ENCODE peak calls at places on chromosomes 5 and 9, in four cellular contexts. M is fibroblast of pulmonary artery, L is H9, V is sigmoid colon. U is an unnamed sample.

GRCh38 chr9:114000063-114000454 is 78.0 kb downstream of the AMBP start:
- DNase-seq in M (no peak), V (peak; percentile 40), L (peak; percentile 9), U (no peak)

GRCh38 chr9:18235181-18235908 is 238.6 kb upstream of the ADAMTSL1 start:
- DNase-seq in L (no peak), M (no peak), V (no peak), U (no peak)

GRCh38 chr5:123125953-123126352 is 36.9 kb downstream of the PRDM6 start:
- DNase-seq in V (no peak), M (peak; percentile 63), L (no peak), U (peak; percentile 77)

GRCh38 chr9:132973713-132974112 is 4.8 kb upstream of the GFI1B start:
- DNase-seq in M (peak; percentile 21), L (no peak), V (no peak), U (peak; percentile 11)

GRCh38 chr9:132878695-132879064 is at the start of gene SPACA9:
- DNase-seq in M (peak; percentile 55), V (peak; percentile 89), L (peak; percentile 76), U (peak; percentile 19)

GRCh38 chr5:124972703-124973102 is 226.3 kb upstream of the ZNF608 start:
- DNase-seq in M (no peak), L (peak; percentile 46), V (no peak), U (no peak)

GRCh38 chr5:10844016-10844415 is 83.0 kb upstream of the DAP start:
- DNase-seq in L (no peak), M (no peak), V (no peak), U (no peak)

GRCh38 chr9:32644698-32645097 is 9.2 kb upstream of the TAF1L start:
- DNase-seq in L (no peak), M (peak; percentile 98), V (no peak), U (peak; percentile 98)

GRCh38 chr9:37297592-37297991 is 124.9 kb upstream of the GRHPR start:
- DNase-seq in L (no peak), M (no peak), V (no peak), U (no peak)

GRCh38 chr5:60228676-60229075 is 335.1 kb upstream of the PDE4D start:
- DNase-seq in L (no peak), M (no peak), V (no peak), U (no peak)

GRCh38 chr9:125942111-125942510 is 194.9 kb downstream of the PBX3 start:
- DNase-seq in M (no peak), V (no peak), L (no peak), U (no peak)

GRCh38 chr9:115847245-115847644 is 306.3 kb upstream of the PAPPA start:
- DNase-seq in M (peak; percentile 52), V (no peak), L (no peak), U (peak; percentile 53)

GRCh38 chr5:98368141-98368540 is 405.3 kb upstream of the RGMB start:
- DNase-seq in V (no peak), L (no peak), M (peak; percentile 4), U (no peak)

GRCh38 chr9:11735391-11735790 is 957.8 kb upstream of the TYRP1 start:
- DNase-seq in V (no peak), L (no peak), M (no peak), U (peak; percentile 3)

GRCh38 chr5:156479864-156480263 is 152.9 kb downstream of the SGCD start:
- DNase-seq in V (no peak), L (no peak), M (peak; percentile 64), U (peak; percentile 85)

GRCh38 chr5:141420855-141421488 is at the start of gene PCDHGA11:
- DNase-seq in V (no peak), M (peak; percentile 82), L (peak; percentile 74), U (peak; percentile 33)

GRCh38 chr5:98334946-98335345 is 438.5 kb upstream of the RGMB start:
- DNase-seq in L (no peak), V (no peak), M (no peak), U (no peak)

GRCh38 chr5:91072891-91073290 is 310.2 kb downstream of the ARRDC3 start:
- DNase-seq in V (no peak), M (peak; percentile 54), L (no peak), U (no peak)

GRCh38 chr9:18594837-18595236 is 120.9 kb downstream of the ADAMTSL1 start:
- DNase-seq in L (no peak), V (no peak), M (no peak), U (no peak)

GRCh38 chr9:129665008-129665771 is at the start of gene PRRX2:
- DNase-seq in V (no peak), M (no peak), L (no peak), U (no peak)

GRCh38 chr9:21684831-21685362 is 117.5 kb upstream of the MTAP start:
- DNase-seq in M (peak; percentile 79), L (no peak), V (no peak), U (peak; percentile 92)

GRCh38 chr5:120734033-120734432 is 269.9 kb downstream of the PRR16 start:
- DNase-seq in L (peak; percentile 65), M (no peak), V (no peak), U (no peak)

GRCh38 chr9:125591245-125591644 is 115.8 kb downstream of the MAPKAP1 start:
- DNase-seq in L (no peak), M (no peak), V (no peak), U (no peak)

GRCh38 chr5:178525906-178526732 is 64.1 kb downstream of the COL23A1 start:
- DNase-seq in M (no peak), L (no peak), V (peak; percentile 43), U (no peak)

GRCh38 chr5:103894882-103895281 is 332.3 kb upstream of the NUDT12 start:
- DNase-seq in L (no peak), M (no peak), V (no peak), U (no peak)

GRCh38 chr9:133715866-133716563 is 22.1 kb downstream of the SARDH start:
- DNase-seq in L (peak; percentile 55), M (peak; percentile 54), V (peak; percentile 61), U (no peak)

GRCh38 chr9:91392435-91392834 is 30.7 kb upstream of the AUH start:
- DNase-seq in M (no peak), L (no peak), V (no peak), U (no peak)

GRCh38 chr9:72362118-72362531 is 2.9 kb downstream of the ZFAND5 start:
- DNase-seq in M (no peak), V (no peak), L (no peak), U (peak; percentile 39)

GRCh38 chr5:59756373-59757035 is 137.0 kb downstream of the PDE4D start:
- DNase-seq in V (no peak), L (no peak), M (no peak), U (no peak)

GRCh38 chr9:97848582-97849237 is 4.3 kb upstream of the FOXE1 start:
- DNase-seq in L (peak; percentile 46), M (no peak), V (no peak), U (no peak)

GRCh38 chr9:79630521-79631403 is 59.0 kb downstream of the TLE4 start:
- DNase-seq in V (no peak), M (no peak), L (no peak), U (no peak)

GRCh38 chr5:75620184-75620959 is 9.1 kb downstream of the ANKDD1B start:
- DNase-seq in L (no peak), M (no peak), V (no peak), U (no peak)

GRCh38 chr5:102858808-102859207 is 103.7 kb downstream of the PAM start:
- DNase-seq in L (no peak), M (peak; percentile 48), V (no peak), U (peak; percentile 12)

GRCh38 chr5:151678146-151678545 is 8.6 kb downstream of the SPARC start:
- DNase-seq in V (peak; percentile 65), L (no peak), M (no peak), U (no peak)

GRCh38 chr9:128705051-128705965 is 3.0 kb downstream of the PKN3 start:
- DNase-seq in V (peak; percentile 50), L (peak; percentile 26), M (no peak), U (no peak)

GRCh38 chr9:108258640-108259039 is 597.1 kb downstream of the ACTL7B start:
- DNase-seq in V (no peak), L (no peak), M (no peak), U (no peak)

DNA sequence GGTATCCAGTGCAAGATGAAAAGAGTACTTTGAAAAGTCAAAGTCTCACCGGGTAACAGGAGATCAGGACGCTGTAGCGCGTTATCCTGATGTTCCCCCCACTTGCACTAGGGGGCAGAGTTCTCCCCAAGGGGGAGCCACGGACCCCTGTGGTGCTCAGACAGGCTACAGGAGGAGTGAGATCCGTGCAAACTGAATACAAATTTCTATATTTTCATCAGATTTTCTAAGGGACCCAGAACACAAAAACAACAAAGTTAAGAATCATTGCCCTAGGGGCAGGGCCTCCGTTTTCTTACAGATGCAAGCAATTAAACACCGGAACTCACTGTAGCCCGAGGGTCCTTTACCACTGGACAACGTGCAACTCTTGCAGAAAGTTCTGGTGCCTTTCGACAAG is 2.0 kb downstream of the MYO10 start:
- DNase-seq in L (peak; percentile 73), M (peak; percentile 81), V (peak; percentile 69), U (peak; percentile 80)
- TF ChIP-seq CTCF in L (peak; percentile 96), M (peak; percentile 98), V (no peak), U (peak; percentile 90)

DNA sequence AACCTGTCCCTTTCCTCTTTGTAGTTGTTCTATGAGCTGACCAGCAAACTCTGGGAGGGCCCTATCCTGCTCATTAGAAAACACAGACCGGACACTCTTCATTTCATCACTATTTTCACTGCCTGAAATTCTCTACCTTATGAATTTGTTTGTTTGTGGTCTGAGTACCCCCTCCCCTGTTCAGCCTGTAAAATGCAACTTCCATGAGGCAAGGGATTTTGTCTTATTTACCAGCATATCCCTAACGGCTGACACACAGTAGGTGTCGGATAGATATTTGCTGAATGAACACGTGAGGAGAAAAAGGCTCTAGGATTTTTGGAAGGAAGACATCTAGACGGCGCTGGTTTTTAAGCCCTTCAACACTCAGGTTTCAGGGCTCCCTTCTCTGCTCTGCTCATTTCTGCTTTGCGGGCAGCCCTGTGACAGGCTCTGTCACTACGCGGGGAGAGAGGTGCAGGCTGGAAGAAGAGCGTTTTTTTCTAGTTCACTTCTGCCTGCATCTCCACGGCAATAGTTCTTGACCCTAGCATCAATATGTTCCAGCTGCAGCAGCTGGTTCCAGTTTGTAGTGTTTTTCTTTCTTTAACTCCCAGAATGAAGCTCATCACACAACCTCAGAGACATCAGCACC is 41.0 kb downstream of the KCNMB1 start:
- DNase-seq in M (peak; percentile 32), L (no peak), V (peak; percentile 55), U (no peak)
- TF ChIP-seq CTCF in M (peak; percentile 41), L (peak; percentile 28), V (no peak), U (peak; percentile 19)

DNA sequence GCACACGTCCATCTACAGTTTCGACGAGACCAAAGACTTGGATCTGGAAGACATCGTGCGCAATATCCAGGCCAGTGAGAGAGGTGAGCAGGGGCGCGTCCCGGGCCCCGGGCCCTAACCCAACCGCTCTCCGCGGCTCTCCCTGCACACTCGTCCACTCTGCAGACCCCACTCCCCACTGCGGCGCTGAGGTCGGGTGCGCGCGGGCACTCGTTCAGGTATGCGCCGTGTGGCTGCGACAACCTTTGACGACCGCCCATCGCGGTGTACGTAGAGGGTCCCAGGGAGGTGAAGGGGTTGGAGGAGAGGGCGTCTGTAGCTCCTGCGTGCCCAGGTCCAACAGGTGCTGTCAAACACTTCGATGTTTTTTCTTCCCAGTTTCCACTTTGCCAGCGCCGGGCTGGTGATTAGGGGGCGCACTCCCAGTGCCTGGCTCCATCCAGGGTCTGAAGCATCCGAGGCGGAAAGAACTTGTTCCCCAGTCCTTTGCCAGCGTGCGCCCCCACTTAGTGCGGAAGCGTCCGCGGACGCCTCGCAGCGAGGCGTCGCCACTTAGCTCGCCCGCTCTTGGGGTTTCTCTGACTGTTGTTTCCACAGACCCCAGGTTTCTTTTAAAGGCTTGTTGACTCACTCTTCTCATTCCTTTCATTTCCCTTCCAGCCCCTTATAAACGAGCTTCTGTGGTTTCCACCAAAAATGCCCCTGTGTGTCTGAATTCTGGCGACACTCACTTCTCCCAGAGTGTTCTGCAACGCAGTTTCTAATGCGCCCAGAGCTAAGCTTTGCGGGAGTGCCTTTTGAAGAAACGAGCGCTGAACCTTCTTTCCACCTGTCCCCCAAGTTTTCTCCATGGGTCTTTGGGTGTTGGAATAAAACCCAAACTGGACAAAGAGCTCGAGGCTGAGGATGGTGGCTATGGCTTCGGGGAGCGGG is 1.6 kb downstream of the NPR3 start:
- DNase-seq in V (no peak), M (no peak), L (peak; percentile 41), U (no peak)
- TF ChIP-seq CTCF in V (no peak), M (no peak), L (no peak), U (no peak)

GRCh38 chr9:34126207-34127034 is at the start of gene DCAF12:
- DNase-seq in L (peak; percentile 91), M (peak; percentile 94), V (peak; percentile 95), U (peak; percentile 93)
- TF ChIP-seq CTCF in L (no peak), M (no peak), V (no peak), U (no peak)